ENCODE peak calls at places on chromosomes 6 and 20, in eight cellular contexts. S is ovary, O is adrenal gland, B is testis, C is Peyer's patch, X is A549, F is breast epithelium, R is H54. U is an unnamed sample.

GRCh38 chr6:143652840-143653239 is 24.9 kb upstream of the PHACTR2 start:
- DNase-seq in S (no peak), O (no peak), X (no peak), F (no peak), C (peak), R (no peak), B (no peak), U (no peak)

GRCh38 chr6:85416049-85416448 is 33.8 kb upstream of the NT5E start:
- DNase-seq in S (no peak), R (no peak), B (no peak), O (no peak), C (no peak), F (no peak), X (no peak), U (no peak)

GRCh38 chr6:143400258-143401059 is 50.0 kb downstream of the ADAT2 start:
- DNase-seq in X (no peak), R (no peak), B (peak), S (no peak), O (peak), F (no peak), C (no peak), U (no peak)

GRCh38 chr6:20773822-20774221 is 239.6 kb downstream of the CDKAL1 start:
- DNase-seq in R (no peak), C (no peak), F (no peak), B (no peak), S (no peak), O (no peak), X (no peak), U (no peak)

GRCh38 chr6:126063512-126064146 is 77.3 kb downstream of the TRMT11 start:
- DNase-seq in B (no peak), O (no peak), S (no peak), C (no peak), X (no peak), R (no peak), F (no peak), U (no peak)

GRCh38 chr6:157667211-157668033 is 155.6 kb upstream of the SNX9 start:
- DNase-seq in X (peak), S (no peak), B (peak), R (peak), F (no peak), C (peak), O (peak), U (peak)

GRCh38 chr6:143337201-143337949 is 113.1 kb downstream of the ADAT2 start:
- DNase-seq in R (peak), S (peak), B (peak), F (no peak), O (peak), C (peak), X (no peak), U (no peak)

GRCh38 chr20:33753143-33753542 is 21.3 kb downstream of the ZNF341 start:
- DNase-seq in X (no peak), S (no peak), B (no peak), F (no peak), R (no peak), C (no peak), O (no peak), U (no peak)

GRCh38 chr6:159190460-159190859 is 21.3 kb downstream of the FNDC1 start:
- DNase-seq in C (no peak), R (no peak), F (no peak), S (no peak), O (no peak), B (no peak), X (no peak), U (no peak)

DNA sequence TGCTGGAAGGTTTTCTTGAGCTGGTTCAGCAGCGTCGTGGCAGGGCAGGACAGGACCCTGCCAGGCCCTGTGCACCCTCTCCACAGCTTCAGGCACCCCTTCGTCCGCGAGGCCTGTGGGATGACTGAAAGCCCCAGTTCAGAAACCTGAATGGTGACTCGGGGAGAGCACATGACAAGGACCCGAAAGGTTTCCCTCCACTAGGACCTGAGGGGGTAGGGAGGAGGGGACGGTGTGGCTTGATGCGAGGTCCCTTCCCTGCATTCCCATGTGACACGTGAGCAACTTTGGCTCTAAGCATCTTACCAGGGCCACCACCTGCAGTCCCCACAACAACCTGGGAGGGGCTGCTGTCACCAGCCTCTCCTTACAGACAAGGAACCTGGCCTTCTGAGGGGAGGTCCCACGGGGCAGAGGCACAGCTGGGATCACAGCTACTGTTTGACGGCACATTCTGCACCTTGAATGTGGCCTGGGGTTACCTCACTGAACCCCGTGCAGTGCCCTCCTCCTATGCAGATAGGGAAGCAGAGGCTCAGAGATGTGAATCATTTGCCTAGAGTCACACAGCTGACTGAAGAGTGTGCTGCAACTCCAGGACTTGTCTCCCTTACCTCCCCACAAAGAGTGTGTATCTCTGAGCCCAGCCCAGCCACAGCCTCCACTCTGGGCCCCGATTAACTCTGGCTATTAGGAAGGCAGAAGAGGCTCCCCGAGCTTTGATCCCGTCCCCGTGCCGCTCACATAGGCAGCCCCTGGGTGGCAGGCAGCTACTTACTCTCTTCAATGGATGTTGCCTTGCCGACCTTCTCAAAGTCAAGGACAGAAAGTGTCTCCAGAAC is 84.6 kb downstream of the PTPN1 start:
- DNase-seq in X (no peak), B (no peak), F (no peak), S (no peak), O (no peak), R (no peak), C (peak), U (no peak)
- TF ChIP-seq POLR2A in X (no peak), B (no peak), F (no peak), S (no peak), O (no peak), R (peak), C (no peak), U (peak)

GRCh38 chr20:23634985-23635767 is 2.6 kb downstream of the CST3 start:
- DNase-seq in R (no peak), B (peak), S (no peak), F (peak), X (no peak), O (peak), C (no peak), U (no peak)

GRCh38 chr20:23636908-23637281 is 860 bp downstream of the CST3 start:
- DNase-seq in O (no peak), S (no peak), C (no peak), F (no peak), X (no peak), B (no peak), R (no peak), U (no peak)

GRCh38 chr20:23638309-23638708 is 554 bp upstream of the CST3 start:
- DNase-seq in B (no peak), R (no peak), F (no peak), S (peak), X (no peak), O (no peak), C (no peak), U (no peak)

GRCh38 chr20:23637282-23638221 is at the start of gene CST3:
- DNase-seq in R (peak), O (peak), C (peak), B (peak), S (peak), F (peak), X (peak), U (peak)

DNA sequence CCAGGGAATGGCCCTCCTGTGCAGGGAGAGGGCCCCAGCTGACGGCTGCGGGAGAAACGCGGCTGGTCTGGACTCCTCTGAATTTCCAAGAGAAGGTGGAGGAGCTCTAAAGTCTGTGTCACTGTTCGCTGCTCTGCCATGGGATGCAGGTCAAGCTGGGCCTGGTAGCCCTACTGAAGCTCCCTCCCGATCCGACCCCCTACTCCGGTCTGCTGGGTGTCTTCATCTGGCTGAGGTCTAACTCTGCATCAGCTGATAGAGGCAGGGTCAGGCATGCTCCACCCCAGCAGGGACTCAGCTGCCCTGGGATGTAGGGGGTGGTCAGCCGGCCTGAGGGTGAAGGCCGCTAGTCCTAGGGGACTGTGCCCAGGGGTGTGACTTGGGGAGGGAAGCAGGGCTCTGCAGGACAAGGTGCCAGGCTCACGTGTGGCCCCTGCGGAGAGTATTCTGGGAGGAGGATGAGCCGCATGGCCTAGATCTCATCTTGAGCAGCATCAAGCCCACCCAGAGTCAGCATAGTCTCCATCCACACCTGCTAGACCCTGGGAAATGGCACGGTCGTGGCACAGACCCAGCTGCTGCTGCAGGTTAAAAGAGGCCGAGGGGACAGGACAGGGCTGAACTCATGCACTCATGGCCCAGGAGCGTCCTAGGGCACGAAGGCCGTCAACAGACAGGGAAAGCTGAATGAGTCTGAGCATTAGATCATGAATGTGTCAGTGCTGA is 1.4 kb downstream of the CST3 start:
- DNase-seq in R (no peak), C (no peak), X (no peak), S (no peak), O (no peak), F (no peak), B (no peak), U (no peak)
- TF ChIP-seq POLR2A in R (no peak), C (no peak), X (no peak), S (no peak), O (no peak), F (no peak), B (no peak), U (no peak)

GRCh38 chr6:35919085-35919826 is 1.6 kb downstream of the SRPK1 start:
- DNase-seq in O (no peak), R (peak), B (no peak), C (no peak), F (no peak), X (no peak), S (no peak), U (no peak)
- TF ChIP-seq POLR2A in O (no peak), R (no peak), B (no peak), C (no peak), F (no peak), X (no peak), S (no peak), U (no peak)

GRCh38 chr20:5796369-5797040 is 46.3 kb downstream of the SHLD1 start:
- DNase-seq in R (no peak), C (no peak), S (no peak), O (no peak), X (no peak), B (no peak), F (no peak), U (no peak)
- TF ChIP-seq POLR2A in R (no peak), C (no peak), S (no peak), O (no peak), X (no peak), B (no peak), F (no peak), U (no peak)

DNA sequence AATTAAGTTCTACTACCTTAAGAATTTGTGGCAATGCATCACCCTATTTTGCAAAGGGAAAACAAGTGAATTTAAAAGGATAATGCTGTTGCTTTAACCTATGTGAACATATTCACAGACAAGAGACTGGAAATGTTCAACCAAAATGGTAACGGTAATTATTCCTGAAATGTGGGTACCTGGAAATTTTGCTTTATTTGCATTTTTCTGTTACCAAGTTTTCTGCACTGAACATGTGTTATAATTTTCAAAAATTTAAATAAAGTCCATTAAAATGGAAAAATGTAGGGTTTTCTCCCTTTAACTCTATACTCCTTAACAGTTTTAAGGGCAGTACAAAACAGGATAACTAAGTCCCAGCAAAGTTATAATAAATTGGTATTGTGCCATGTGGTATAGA is 66.4 kb downstream of the EPB41L2 start:
- DNase-seq in R (no peak), C (no peak), O (no peak), F (no peak), S (no peak), X (no peak), B (no peak), U (no peak)
- TF ChIP-seq POLR2A in R (no peak), C (no peak), O (no peak), F (no peak), S (no peak), X (no peak), B (no peak), U (no peak)

U was measured in GM12892.